ENCODE peak calls at places on chromosome 4, in five cellular contexts. L, Q, U, M and C are unnamed samples.

GRCh38 chr4:124329134-124329533 is 383.4 kb downstream of the ANKRD50 start:
- DNase-seq in Q (no peak), M (no peak), U (no peak), L (no peak), C (no peak)

GRCh38 chr4:123452585-123452984 is 56.0 kb downstream of the SPRY1 start:
- DNase-seq in L (no peak), U (no peak), M (no peak), Q (no peak), C (no peak)

GRCh38 chr4:170336238-170336775 is 246.6 kb upstream of the AADAT start:
- DNase-seq in L (no peak), U (no peak), Q (no peak), M (no peak), C (no peak)

GRCh38 chr4:3243066-3243775 is 5.7 kb upstream of the MSANTD1 start:
- DNase-seq in M (no peak), L (no peak), Q (no peak), U (no peak), C (no peak)

GRCh38 chr4:142846729-142847606 is 867 bp upstream of the INPP4B start:
- DNase-seq in M (peak; percentile 32), L (peak; percentile 67), Q (peak; percentile 25), U (peak; percentile 61), C (peak; percentile 30)

GRCh38 chr4:157012296-157012695 is 40.7 kb upstream of the PDGFC start:
- DNase-seq in U (no peak), Q (no peak), L (no peak), M (no peak), C (no peak)

GRCh38 chr4:83043801-83044407 is 8.9 kb downstream of the COPS4 start:
- DNase-seq in M (no peak), Q (no peak), L (no peak), U (no peak), C (no peak)

GRCh38 chr4:78951862-78952472 is 12.7 kb upstream of the PAQR3 start:
- DNase-seq in U (no peak), L (no peak), Q (peak; percentile 13), M (peak; percentile 20), C (peak; percentile 44)

GRCh38 chr4:69044247-69044646 is 52.0 kb upstream of the UGT2B7 start:
- DNase-seq in Q (no peak), U (no peak), M (no peak), L (no peak), C (no peak)

GRCh38 chr4:167838686-167839085 is 253.7 kb upstream of the ANXA10 start:
- DNase-seq in Q (no peak), L (no peak), U (no peak), M (no peak), C (no peak)

GRCh38 chr4:147683172-147683571 is 791 bp downstream of the PRMT9 start:
- DNase-seq in Q (no peak), M (no peak), L (no peak), U (no peak), C (no peak)

GRCh38 chr4:78481180-78481579 is 70.4 kb upstream of the ANXA3 start:
- DNase-seq in M (no peak), Q (no peak), U (no peak), L (no peak), C (no peak)

GRCh38 chr4:87868482-87868881 is 35.7 kb downstream of the MEPE start:
- DNase-seq in M (no peak), Q (no peak), U (no peak), L (no peak), C (no peak)

GRCh38 chr4:68891679-68892078 is 59.9 kb downstream of the UGT2A3 start:
- DNase-seq in U (no peak), L (no peak), M (no peak), Q (no peak), C (no peak)

GRCh38 chr4:74823194-74823593 is 28.9 kb upstream of the BTC start:
- DNase-seq in M (no peak), Q (no peak), U (no peak), L (no peak), C (no peak)

GRCh38 chr4:153393397-153393796 is 48.9 kb downstream of the MND1 start:
- DNase-seq in Q (no peak), L (no peak), U (no peak), M (no peak), C (no peak)

GRCh38 chr4:21327976-21328700 is 620.4 kb downstream of the KCNIP4 start:
- DNase-seq in Q (no peak), U (no peak), L (no peak), M (no peak), C (no peak)

GRCh38 chr4:158444621-158445020 is 77.1 kb upstream of the RXFP1 start:
- DNase-seq in Q (no peak), L (no peak), U (no peak), M (no peak), C (no peak)

GRCh38 chr4:125313497-125313896 is 1.3 kb upstream of the FAT4 start:
- DNase-seq in U (peak; percentile 19), L (peak; percentile 58), Q (peak; percentile 26), M (peak; percentile 89), C (peak; percentile 72)